ENCODE peak calls at places on chromosome 11, in six cellular contexts. G is GM12892, N is GM12878, C is HepG2, X is H1, T is K562. P is an unnamed sample.

GRCh38 chr11:58900479-58901420 is 38.5 kb upstream of the GLYATL1 start:
- DNase-seq in G (no peak), N (peak; percentile 16), C (peak; percentile 56), X (peak; percentile 95), T (peak; percentile 63), P (peak; percentile 25)

GRCh38 chr11:94315664-94316063 is 11.3 kb downstream of the IZUMO1R start:
- DNase-seq in G (no peak), N (no peak), C (no peak), X (no peak), T (no peak), P (no peak)

GRCh38 chr11:85810871-85811611 is at the start of gene SYTL2:
- DNase-seq in G (peak; percentile 49), N (no peak), C (peak; percentile 6), X (no peak), T (peak; percentile 85), P (peak; percentile 50)

GRCh38 chr11:76744186-76745058 is 38.7 kb upstream of the TSKU start:
- DNase-seq in G (no peak), N (no peak), C (no peak), X (no peak), T (no peak), P (no peak)

GRCh38 chr11:30328676-30329075 is 5.8 kb downstream of the ARL14EP start:
- DNase-seq in G (no peak), N (no peak), C (no peak), X (no peak), T (no peak), P (no peak)

GRCh38 chr11:15923169-15923568 is 433.2 kb downstream of the SOX6 start:
- DNase-seq in G (no peak), N (no peak), C (no peak), X (no peak), T (no peak), P (no peak)

GRCh38 chr11:114399903-114400221 is 449 bp downstream of the C11orf71 start:
- DNase-seq in G (no peak), N (peak; percentile 2), C (peak; percentile 40), X (no peak), T (no peak), P (no peak)

GRCh38 chr11:102882389-102883024 is 7.7 kb upstream of the MMP12 start:
- DNase-seq in G (no peak), N (peak; percentile 64), C (no peak), X (no peak), T (no peak), P (no peak)

GRCh38 chr11:121576531-121576930 is 123.8 kb upstream of the SORL1-AS1 start:
- DNase-seq in G (no peak), N (peak; percentile 81), C (no peak), X (no peak), T (no peak), P (no peak)

GRCh38 chr11:69490516-69490915 is 9.1 kb downstream of the LINC01488 start:
- DNase-seq in G (no peak), N (no peak), C (no peak), X (no peak), T (no peak), P (no peak)

GRCh38 chr11:118928108-118928869 is 2.6 kb upstream of the BCL9L start:
- DNase-seq in G (peak; percentile 87), N (peak; percentile 67), C (peak; percentile 87), X (no peak), T (peak; percentile 94), P (peak; percentile 79)
- TF ChIP-seq POLR2A in G (no peak), N (peak; percentile 49), C (no peak), X (no peak), T (no peak), P (no peak)

DNA sequence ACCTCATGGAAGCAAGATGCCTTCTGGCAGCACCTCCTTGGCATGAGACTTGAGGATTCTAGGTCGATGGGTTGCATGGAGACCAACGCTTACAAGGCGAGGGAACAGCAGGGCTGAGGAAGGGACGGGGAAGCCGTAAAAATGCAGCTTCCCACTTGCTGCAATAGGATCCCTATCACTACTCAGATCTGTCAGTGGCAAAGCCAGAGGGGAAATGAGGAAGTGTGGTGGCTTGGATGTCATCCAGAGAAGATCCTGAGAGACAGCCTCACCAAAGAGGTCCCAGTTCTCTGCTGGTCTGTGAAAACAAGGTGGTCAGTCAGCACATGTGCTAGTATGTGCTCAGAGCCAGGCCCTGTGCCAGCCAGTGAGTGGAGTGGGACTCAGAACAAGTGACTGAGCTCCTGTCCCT is 22.2 kb downstream of the CYB5R2 start:
- DNase-seq in G (no peak), N (no peak), C (no peak), X (no peak), T (no peak), P (no peak)
- TF ChIP-seq TAF1 in G (no peak), N (no peak), C (no peak), X (no peak), T (no peak), P (no peak)

GRCh38 chr11:61733120-61733978 is 19.1 kb upstream of the MYRF start:
- DNase-seq in G (peak; percentile 99), N (peak; percentile 12), C (peak; percentile 58), X (no peak), T (peak; percentile 89), P (peak; percentile 99)
- TF ChIP-seq POLR2AphosphoS5 in G (no peak), N (no peak), C (no peak), X (no peak), T (no peak), P (no peak)

DNA sequence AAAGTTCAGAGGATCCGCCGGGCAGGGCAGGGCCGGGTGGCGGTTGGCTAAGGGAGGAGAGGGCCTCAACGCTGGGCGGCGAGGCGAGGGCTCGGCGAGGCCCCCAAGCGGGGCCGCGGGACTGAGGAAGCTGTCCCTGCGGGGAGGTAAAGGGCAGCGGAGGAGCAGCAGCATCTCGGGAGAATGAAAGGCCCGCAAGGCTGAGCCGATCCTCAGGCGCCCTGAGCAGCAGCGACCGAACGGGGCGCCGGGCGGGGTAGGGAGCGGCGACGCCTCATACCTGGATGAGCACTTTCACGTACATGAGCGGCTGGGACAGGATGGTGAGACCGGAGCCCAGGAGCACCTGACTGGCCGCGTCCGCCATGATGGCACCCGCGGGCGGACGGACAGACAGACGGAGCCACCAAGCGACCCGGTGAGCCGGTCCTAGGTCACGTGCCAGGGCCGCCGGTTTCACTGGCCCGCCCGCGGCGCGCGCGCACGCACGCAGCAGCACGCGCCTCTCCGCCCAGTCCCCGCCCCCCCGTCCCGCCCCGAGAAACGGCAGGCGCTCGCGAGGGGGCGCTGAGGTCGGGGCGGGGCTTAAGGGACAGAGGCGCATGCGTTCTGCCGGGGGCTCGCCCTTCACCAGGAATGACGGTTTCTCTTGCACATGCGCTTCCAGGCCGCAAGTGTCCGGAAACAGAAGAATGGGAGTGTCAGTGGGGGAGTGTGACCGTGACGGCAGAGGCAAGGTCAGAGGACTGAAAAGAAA is at the start of gene MTCH2:
- DNase-seq in G (peak; percentile 88), N (peak; percentile 92), C (peak; percentile 95), X (peak; percentile 87), T (peak; percentile 99), P (peak; percentile 88)
- TF ChIP-seq POLR2A in G (peak; percentile 95), N (peak; percentile 98), C (peak; percentile 98), X (peak; percentile 88), T (peak; percentile 94), P (peak; percentile 89)

P was measured in GM12891.